ENCODE peak calls at places on chromosome 20, in seven cellular contexts. One of them, this sample, is unnamed.

GRCh38 chr20:32538526-32538918 is 46.6 kb downstream of the NOL4L start:
- DNase-seq in spleen: peak
- DNase-seq in body of pancreas: no peak
- DNase-seq in A549: no peak
- DNase-seq in breast epithelium: no peak
- DNase-seq in H1: no peak
- DNase-seq in heart right ventricle: no peak
- DNase-seq in this sample: no peak

GRCh38 chr20:49762940-49763766 is 49.5 kb upstream of the B4GALT5 start:
- DNase-seq in H1: no peak
- DNase-seq in A549: no peak
- DNase-seq in heart right ventricle: no peak
- DNase-seq in breast epithelium: no peak
- DNase-seq in body of pancreas: no peak
- DNase-seq in spleen: no peak
- DNase-seq in this sample: no peak

GRCh38 chr20:34891166-34892062 is 15.0 kb downstream of the ACSS2 start:
- DNase-seq in body of pancreas: no peak
- DNase-seq in breast epithelium: no peak
- DNase-seq in spleen: no peak
- DNase-seq in heart right ventricle: no peak
- DNase-seq in A549: no peak
- DNase-seq in H1: no peak
- DNase-seq in this sample: no peak

GRCh38 chr20:60213126-60213893 is 255.1 kb downstream of the CDH26 start:
- DNase-seq in H1: no peak
- DNase-seq in body of pancreas: no peak
- DNase-seq in spleen: no peak
- DNase-seq in A549: no peak
- DNase-seq in heart right ventricle: no peak
- DNase-seq in breast epithelium: no peak
- DNase-seq in this sample: no peak

GRCh38 chr20:48786916-48787676 is 40.7 kb downstream of the PREX1 start:
- DNase-seq in heart right ventricle: no peak
- DNase-seq in A549: no peak
- DNase-seq in H1: no peak
- DNase-seq in breast epithelium: no peak
- DNase-seq in body of pancreas: no peak
- DNase-seq in spleen: peak
- DNase-seq in this sample: no peak

GRCh38 chr20:41004561-41005360 is 23.9 kb upstream of the TOP1 start:
- DNase-seq in spleen: no peak
- DNase-seq in H1: no peak
- DNase-seq in A549: no peak
- DNase-seq in breast epithelium: no peak
- DNase-seq in heart right ventricle: no peak
- DNase-seq in body of pancreas: no peak
- DNase-seq in this sample: peak

GRCh38 chr20:31440012-31440659 is at the start of gene DEFB123:
- DNase-seq in breast epithelium: no peak
- DNase-seq in spleen: no peak
- DNase-seq in A549: no peak
- DNase-seq in body of pancreas: no peak
- DNase-seq in H1: no peak
- DNase-seq in heart right ventricle: no peak
- DNase-seq in this sample: no peak

GRCh38 chr20:57436223-57436545 is 45.0 kb downstream of the RBM38 start:
- DNase-seq in A549: no peak
- DNase-seq in body of pancreas: no peak
- DNase-seq in H1: no peak
- DNase-seq in spleen: no peak
- DNase-seq in heart right ventricle: no peak
- DNase-seq in breast epithelium: no peak
- DNase-seq in this sample: no peak

GRCh38 chr20:47551841-47552240 is 50.2 kb downstream of the NCOA3 start:
- DNase-seq in breast epithelium: no peak
- DNase-seq in body of pancreas: peak
- DNase-seq in H1: no peak
- DNase-seq in A549: peak
- DNase-seq in spleen: no peak
- DNase-seq in heart right ventricle: no peak
- DNase-seq in this sample: no peak

GRCh38 chr20:34967421-34967820 is 11.8 kb downstream of the MYH7B start:
- DNase-seq in spleen: no peak
- DNase-seq in heart right ventricle: no peak
- DNase-seq in body of pancreas: no peak
- DNase-seq in A549: no peak
- DNase-seq in H1: no peak
- DNase-seq in breast epithelium: no peak
- DNase-seq in this sample: no peak

GRCh38 chr20:45174434-45175364 is at the start of gene PI3:
- DNase-seq in heart right ventricle: no peak
- DNase-seq in spleen: no peak
- DNase-seq in breast epithelium: peak
- DNase-seq in A549: peak
- DNase-seq in H1: no peak
- DNase-seq in body of pancreas: peak
- DNase-seq in this sample: peak

GRCh38 chr20:29086938-29087337 is 2170.5 kb upstream of the DEFB115 start:
- DNase-seq in spleen: peak
- DNase-seq in H1: no peak
- DNase-seq in breast epithelium: no peak
- DNase-seq in body of pancreas: no peak
- DNase-seq in heart right ventricle: no peak
- DNase-seq in A549: no peak
- DNase-seq in this sample: no peak

GRCh38 chr20:36175475-36175995 is 21.0 kb downstream of the EPB41L1 start:
- DNase-seq in A549: no peak
- DNase-seq in spleen: peak
- DNase-seq in H1: no peak
- DNase-seq in body of pancreas: no peak
- DNase-seq in breast epithelium: no peak
- DNase-seq in heart right ventricle: no peak
- DNase-seq in this sample: no peak

GRCh38 chr20:10510216-10510615 is 75.1 kb downstream of the SLX4IP start:
- DNase-seq in heart right ventricle: no peak
- DNase-seq in spleen: no peak
- DNase-seq in breast epithelium: no peak
- DNase-seq in A549: no peak
- DNase-seq in H1: no peak
- DNase-seq in body of pancreas: no peak
- DNase-seq in this sample: no peak

GRCh38 chr20:2519115-2519815 is 10.6 kb upstream of the ZNF343 start:
- DNase-seq in body of pancreas: no peak
- DNase-seq in heart right ventricle: no peak
- DNase-seq in A549: no peak
- DNase-seq in H1: no peak
- DNase-seq in spleen: no peak
- DNase-seq in breast epithelium: no peak
- DNase-seq in this sample: no peak

GRCh38 chr20:61114776-61115175 is 137.3 kb upstream of the CDH4 start:
- DNase-seq in spleen: no peak
- DNase-seq in H1: no peak
- DNase-seq in breast epithelium: no peak
- DNase-seq in body of pancreas: no peak
- DNase-seq in A549: no peak
- DNase-seq in heart right ventricle: no peak
- DNase-seq in this sample: no peak

GRCh38 chr20:5789827-5790226 is 39.6 kb downstream of the SHLD1 start:
- DNase-seq in body of pancreas: no peak
- DNase-seq in breast epithelium: no peak
- DNase-seq in spleen: no peak
- DNase-seq in heart right ventricle: no peak
- DNase-seq in A549: no peak
- DNase-seq in H1: no peak
- DNase-seq in this sample: no peak

GRCh38 chr20:22430746-22431168 is 153.6 kb downstream of the FOXA2 start:
- DNase-seq in H1: no peak
- DNase-seq in spleen: no peak
- DNase-seq in A549: no peak
- DNase-seq in breast epithelium: no peak
- DNase-seq in heart right ventricle: no peak
- DNase-seq in body of pancreas: no peak
- DNase-seq in this sample: no peak

GRCh38 chr20:5557123-5557522 is 193.1 kb upstream of the SHLD1 start:
- DNase-seq in A549: peak
- DNase-seq in spleen: no peak
- DNase-seq in heart right ventricle: peak
- DNase-seq in body of pancreas: no peak
- DNase-seq in breast epithelium: no peak
- DNase-seq in H1: peak
- DNase-seq in this sample: peak

GRCh38 chr20:50054626-50055511 is 58.1 kb downstream of the UBE2V1 start:
- DNase-seq in breast epithelium: no peak
- DNase-seq in A549: no peak
- DNase-seq in H1: no peak
- DNase-seq in body of pancreas: peak
- DNase-seq in spleen: no peak
- DNase-seq in heart right ventricle: peak
- DNase-seq in this sample: peak

GRCh38 chr20:55135923-55136322 is 660.5 kb downstream of the DOK5 start:
- DNase-seq in A549: no peak
- DNase-seq in H1: no peak
- DNase-seq in breast epithelium: no peak
- DNase-seq in spleen: no peak
- DNase-seq in body of pancreas: no peak
- DNase-seq in heart right ventricle: no peak
- DNase-seq in this sample: no peak

GRCh38 chr20:59958123-59958522 is at the start of gene CDH26:
- DNase-seq in heart right ventricle: no peak
- DNase-seq in spleen: no peak
- DNase-seq in body of pancreas: no peak
- DNase-seq in A549: no peak
- DNase-seq in breast epithelium: no peak
- DNase-seq in H1: no peak
- DNase-seq in this sample: no peak

GRCh38 chr20:37697314-37697713 is 3.5 kb downstream of the CTNNBL1 start:
- DNase-seq in body of pancreas: no peak
- DNase-seq in A549: no peak
- DNase-seq in heart right ventricle: no peak
- DNase-seq in breast epithelium: no peak
- DNase-seq in H1: no peak
- DNase-seq in spleen: no peak
- DNase-seq in this sample: no peak

GRCh38 chr20:58880441-58880840 is 27.9 kb downstream of the GNAS start:
- DNase-seq in breast epithelium: no peak
- DNase-seq in body of pancreas: no peak
- DNase-seq in H1: no peak
- DNase-seq in heart right ventricle: no peak
- DNase-seq in A549: no peak
- DNase-seq in spleen: no peak
- DNase-seq in this sample: no peak

GRCh38 chr20:53916173-53916512 is 154.3 kb downstream of the BCAS1 start:
- DNase-seq in breast epithelium: no peak
- DNase-seq in spleen: no peak
- DNase-seq in body of pancreas: no peak
- DNase-seq in A549: no peak
- DNase-seq in H1: no peak
- DNase-seq in heart right ventricle: no peak
- DNase-seq in this sample: no peak
- H3K4me3 ChIP-seq in breast epithelium: no peak
- H3K4me3 ChIP-seq in spleen: peak
- H3K4me3 ChIP-seq in body of pancreas: no peak
- H3K4me3 ChIP-seq in A549: peak
- H3K4me3 ChIP-seq in H1: peak
- H3K4me3 ChIP-seq in heart right ventricle: peak
- H3K4me3 ChIP-seq in this sample: peak

DNA sequence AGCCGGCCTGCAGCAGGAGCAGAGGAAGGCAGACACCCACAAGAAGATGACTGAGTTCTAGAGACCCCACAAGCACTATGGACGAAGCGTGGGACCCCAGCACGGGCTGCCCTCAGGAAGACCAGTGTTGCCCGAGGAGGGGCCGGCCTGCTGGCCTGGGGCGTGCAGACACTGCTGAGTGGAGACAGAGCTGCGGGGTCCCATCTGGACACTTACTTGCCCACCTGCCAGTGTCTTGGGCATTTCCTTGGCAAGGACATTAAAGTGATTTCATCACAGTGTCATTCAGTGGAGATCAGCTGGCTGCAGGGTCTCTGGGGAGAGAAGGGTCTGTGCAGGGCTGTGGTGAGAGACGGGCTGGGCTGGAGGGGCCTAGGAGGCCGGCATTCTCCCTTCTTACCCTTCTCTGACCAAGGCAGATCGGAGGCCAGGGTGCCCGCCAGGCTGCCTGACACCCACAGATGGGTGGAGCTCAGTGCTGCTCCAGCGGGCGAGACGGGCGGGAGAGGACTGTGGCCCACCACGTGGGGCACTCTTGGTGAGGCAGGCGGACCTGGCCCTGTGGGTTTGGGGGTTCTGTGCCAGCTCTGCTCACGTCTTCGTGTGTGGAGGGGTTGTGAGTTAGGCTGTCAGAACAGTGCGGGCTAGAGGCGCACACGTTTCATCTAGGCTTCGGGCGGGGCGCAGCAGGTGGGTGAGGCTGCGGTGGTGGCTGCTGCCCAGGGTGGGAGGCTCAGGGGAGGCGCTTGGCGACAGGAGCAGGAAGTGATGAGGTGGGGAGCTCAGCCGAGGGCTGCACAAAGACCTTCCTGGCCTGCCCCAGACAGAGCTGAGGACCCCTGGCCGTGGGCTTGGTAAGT is at the start of gene LIME1:
- DNase-seq in spleen: peak
- DNase-seq in breast epithelium: no peak
- DNase-seq in heart right ventricle: no peak
- DNase-seq in body of pancreas: no peak
- DNase-seq in H1: peak
- DNase-seq in A549: no peak
- DNase-seq in this sample: peak
- H3K4me3 ChIP-seq in spleen: peak
- H3K4me3 ChIP-seq in breast epithelium: peak
- H3K4me3 ChIP-seq in heart right ventricle: peak
- H3K4me3 ChIP-seq in body of pancreas: no peak
- H3K4me3 ChIP-seq in H1: peak
- H3K4me3 ChIP-seq in A549: no peak
- H3K4me3 ChIP-seq in this sample: peak

GRCh38 chr20:51460569-51461265 is 81.8 kb downstream of the NFATC2 start:
- DNase-seq in breast epithelium: no peak
- DNase-seq in heart right ventricle: no peak
- DNase-seq in H1: no peak
- DNase-seq in spleen: peak
- DNase-seq in A549: no peak
- DNase-seq in body of pancreas: no peak
- DNase-seq in this sample: no peak
- H3K4me3 ChIP-seq in breast epithelium: no peak
- H3K4me3 ChIP-seq in heart right ventricle: no peak
- H3K4me3 ChIP-seq in H1: no peak
- H3K4me3 ChIP-seq in spleen: no peak
- H3K4me3 ChIP-seq in A549: no peak
- H3K4me3 ChIP-seq in body of pancreas: no peak
- H3K4me3 ChIP-seq in this sample: no peak

DNA sequence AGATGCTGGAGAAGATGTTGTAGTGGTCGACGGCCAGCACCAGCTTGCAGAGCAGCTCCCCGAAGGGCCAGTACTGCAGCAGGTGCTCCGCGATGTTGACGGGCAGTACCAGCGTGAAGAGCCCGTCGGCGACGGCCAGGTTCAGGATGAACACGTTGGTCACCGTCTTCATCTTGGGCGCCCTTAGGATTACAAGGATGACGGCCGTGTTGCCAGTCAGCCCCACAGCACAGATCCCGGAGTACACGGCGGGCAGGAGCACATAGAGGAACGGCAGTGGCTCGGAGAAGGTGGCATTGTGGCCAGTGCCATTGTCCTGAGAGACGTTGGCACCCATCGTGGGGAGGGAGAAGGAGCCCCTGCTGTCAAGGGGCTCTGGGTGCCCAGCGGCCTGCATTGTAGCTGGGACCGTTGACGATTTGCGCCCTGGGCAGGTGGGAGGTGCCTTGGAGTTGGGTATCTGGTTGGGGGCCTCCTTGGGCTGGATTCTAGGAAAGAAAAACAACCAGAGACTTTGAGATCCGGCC is 867 bp downstream of the NPBWR2 start:
- DNase-seq in H1: peak
- DNase-seq in heart right ventricle: no peak
- DNase-seq in A549: no peak
- DNase-seq in breast epithelium: no peak
- DNase-seq in body of pancreas: no peak
- DNase-seq in spleen: peak
- DNase-seq in this sample: no peak
- H3K4me3 ChIP-seq in H1: no peak
- H3K4me3 ChIP-seq in heart right ventricle: no peak
- H3K4me3 ChIP-seq in A549: no peak
- H3K4me3 ChIP-seq in breast epithelium: no peak
- H3K4me3 ChIP-seq in body of pancreas: no peak
- H3K4me3 ChIP-seq in spleen: no peak
- H3K4me3 ChIP-seq in this sample: no peak